ENCODE peak calls at places on chromosomes 1 and 21, in four cellular contexts. Y is IMR-90, R is endothelial cell of umbilical vein, C is GM12878. X is an unnamed sample.

GRCh38 chr1:40633563-40634376 is 31.7 kb downstream of the RIMS3 start:
- DNase-seq in Y (no peak), R (no peak), C (no peak), X (peak; percentile 74)

GRCh38 chr1:218424528-218424927 is 79.4 kb downstream of the TGFB2 start:
- DNase-seq in R (no peak), Y (no peak), C (no peak), X (no peak)

GRCh38 chr21:16865612-16866011 is 647.2 kb upstream of the CXADR start:
- DNase-seq in R (no peak), Y (peak; percentile 1), C (no peak), X (no peak)

GRCh38 chr1:172929006-172929405 is 121.7 kb downstream of the TNFSF18 start:
- DNase-seq in R (no peak), C (no peak), Y (peak; percentile 87), X (no peak)

GRCh38 chr1:116516631-116517030 is 54.2 kb downstream of the CD58 start:
- DNase-seq in C (no peak), Y (no peak), R (no peak), X (no peak)

GRCh38 chr1:57340361-57341192 is 83.3 kb downstream of the DAB1 start:
- DNase-seq in R (no peak), Y (no peak), C (no peak), X (no peak)

GRCh38 chr21:37868896-37869295 is 47.4 kb downstream of the KCNJ6 start:
- DNase-seq in Y (peak; percentile 67), R (no peak), C (no peak), X (no peak)

GRCh38 chr1:57033222-57034019 is 67.6 kb upstream of the C8B start:
- DNase-seq in R (no peak), C (no peak), Y (no peak), X (no peak)

GRCh38 chr1:197675475-197676324 is 99.6 kb downstream of the DENND1B start:
- DNase-seq in Y (peak; percentile 22), R (no peak), C (no peak), X (no peak)

GRCh38 chr1:226166341-226166740 is 20.2 kb downstream of the ACBD3 start:
- DNase-seq in Y (no peak), C (no peak), R (no peak), X (no peak)

GRCh38 chr1:179121159-179121938 is 39.5 kb downstream of the TOR3A start:
- DNase-seq in C (no peak), Y (peak; percentile 62), R (no peak), X (no peak)

GRCh38 chr1:4684849-4685248 is 30.4 kb downstream of the AJAP1 start:
- DNase-seq in C (no peak), R (no peak), Y (no peak), X (no peak)

GRCh38 chr1:12600335-12600734 is 17.7 kb downstream of the DHRS3 start:
- DNase-seq in R (no peak), C (no peak), Y (no peak), X (no peak)

GRCh38 chr1:82318265-82318664 is 517.5 kb downstream of the ADGRL2 start:
- DNase-seq in R (no peak), Y (no peak), C (no peak), X (no peak)

GRCh38 chr1:200372885-200373181 is 37.0 kb downstream of the ZNF281 start:
- DNase-seq in C (no peak), R (no peak), Y (no peak), X (no peak)

GRCh38 chr1:22249928-22250680 is 107.2 kb upstream of the WNT4 start:
- DNase-seq in Y (no peak), R (no peak), C (no peak), X (no peak)

GRCh38 chr1:223731076-223731770 is 18.9 kb downstream of the CAPN2 start:
- DNase-seq in Y (peak; percentile 78), R (peak; percentile 81), C (no peak), X (no peak)

GRCh38 chr1:116580446-116581322 is 9.9 kb upstream of the CD58 start:
- DNase-seq in C (no peak), Y (no peak), R (no peak), X (no peak)

GRCh38 chr1:35505911-35506798 is 51.0 kb downstream of the KIAA0319L start:
- DNase-seq in Y (peak; percentile 59), R (peak; percentile 98), C (peak; percentile 95), X (peak; percentile 55)

GRCh38 chr1:211493865-211494653 is 2.1 kb upstream of the RD3 start:
- DNase-seq in C (no peak), R (no peak), Y (no peak), X (no peak)

GRCh38 chr1:229557913-229558414 is 543 bp downstream of the ABCB10 start:
- DNase-seq in R (peak; percentile 28), Y (no peak), C (no peak), X (peak; percentile 70)

GRCh38 chr1:2784854-2785630 is 16.5 kb downstream of the TTC34 start:
- DNase-seq in Y (no peak), C (no peak), R (no peak), X (no peak)

GRCh38 chr1:29496701-29497100 is 260.4 kb downstream of the PTPRU start:
- DNase-seq in C (no peak), R (no peak), Y (no peak), X (no peak)

GRCh38 chr1:6178751-6179563 is 1.2 kb downstream of the CHD5 start:
- DNase-seq in C (no peak), Y (no peak), R (no peak), X (no peak)

GRCh38 chr1:18874600-18874999 is 15.1 kb upstream of the TAS1R2 start:
- DNase-seq in R (no peak), C (no peak), Y (no peak), X (no peak)

GRCh38 chr21:41360072-41360821 is 1.6 kb upstream of the MX2 start:
- DNase-seq in Y (peak; percentile 26), R (no peak), C (no peak), X (no peak)
- TF ChIP-seq FOS in Y (no peak), R (no peak), C (no peak), X (no peak)

GRCh38 chr1:25875154-25875855 is at the start of gene PAQR7:
- DNase-seq in R (peak; percentile 70), Y (peak; percentile 70), C (no peak), X (peak; percentile 97)
- TF ChIP-seq FOS in R (no peak), Y (no peak), C (no peak), X (no peak)

GRCh38 chr1:205676002-205676401 is 4.3 kb downstream of the SLC45A3 start:
- DNase-seq in R (no peak), C (no peak), Y (no peak), X (no peak)
- TF ChIP-seq FOS in R (no peak), C (no peak), Y (no peak), X (no peak)

DNA sequence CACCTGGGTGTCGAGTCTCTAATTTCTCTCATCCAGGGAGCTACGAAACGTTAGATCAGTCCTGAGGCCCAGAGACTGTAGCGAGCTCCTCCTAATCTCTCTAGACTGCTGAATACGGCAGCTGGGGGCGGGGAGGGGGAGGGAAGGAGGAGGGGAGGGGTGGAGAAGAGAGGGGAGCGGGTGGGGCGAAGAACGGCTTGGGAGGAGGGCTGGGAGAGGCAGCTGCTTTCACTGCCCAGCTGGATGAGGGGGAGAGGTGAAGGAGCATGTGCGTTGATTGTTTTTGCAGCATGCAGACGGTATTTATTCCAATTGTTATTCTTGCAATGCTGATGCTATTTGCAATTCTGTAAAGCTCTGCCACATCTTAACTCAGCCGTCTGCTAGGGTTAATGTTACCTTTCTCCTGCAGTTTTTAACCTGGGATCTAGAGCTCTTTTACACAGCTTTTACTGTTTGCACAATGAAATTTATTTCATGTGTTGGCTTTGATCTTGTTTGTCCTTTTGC is 790 bp downstream of the DNAJC6 start:
- DNase-seq in C (no peak), Y (no peak), R (no peak), X (peak; percentile 77)
- TF ChIP-seq FOS in C (no peak), Y (no peak), R (no peak), X (no peak)

GRCh38 chr1:43348809-43349593 is 9.8 kb upstream of the CDC20 start:
- DNase-seq in C (no peak), Y (no peak), R (peak; percentile 53), X (peak; percentile 37)
- TF ChIP-seq FOS in C (no peak), Y (no peak), R (no peak), X (no peak)

DNA sequence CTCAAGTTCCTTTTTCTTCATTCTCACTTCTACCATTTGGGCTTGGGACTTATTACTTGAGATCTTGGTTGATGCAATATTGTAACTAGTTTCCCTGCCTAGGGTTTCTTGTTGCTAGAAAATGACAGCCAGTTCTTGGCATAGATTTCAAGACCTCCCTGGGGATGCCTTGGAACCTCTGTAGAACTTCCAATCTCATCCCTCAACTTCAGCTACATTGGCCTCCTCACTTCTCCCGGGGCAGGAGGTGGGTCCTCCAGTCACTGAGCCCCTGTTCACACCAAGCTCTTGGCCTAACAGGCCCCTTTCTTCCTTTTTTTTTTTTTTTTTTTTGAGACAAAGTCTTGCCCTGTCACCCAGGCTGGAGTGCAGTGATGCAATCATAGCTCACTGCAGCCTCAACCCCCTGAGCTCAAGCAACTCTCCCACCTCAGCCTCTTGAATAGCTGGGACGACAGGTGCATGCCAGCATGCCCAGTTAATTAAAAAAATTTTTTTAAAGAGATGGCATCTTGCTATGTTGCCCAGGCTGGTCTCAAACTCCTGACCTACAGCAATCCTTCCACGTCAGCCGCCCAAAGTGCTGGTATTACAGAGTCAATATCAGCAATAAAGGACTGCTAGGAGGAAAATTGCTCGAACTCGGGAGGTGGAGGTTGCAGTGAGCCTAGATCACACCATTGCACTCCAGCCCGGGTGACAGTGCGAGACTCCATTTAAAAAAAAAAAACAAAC is 33.1 kb downstream of the MAP3K7CL start:
- DNase-seq in C (no peak), Y (no peak), R (no peak), X (no peak)
- TF ChIP-seq FOS in C (no peak), Y (no peak), R (no peak), X (no peak)

GRCh38 chr1:205065666-205066065 is 18.6 kb downstream of the TMEM81 start:
- DNase-seq in C (no peak), R (no peak), Y (no peak), X (no peak)
- TF ChIP-seq FOS in C (no peak), R (no peak), Y (no peak), X (no peak)

DNA sequence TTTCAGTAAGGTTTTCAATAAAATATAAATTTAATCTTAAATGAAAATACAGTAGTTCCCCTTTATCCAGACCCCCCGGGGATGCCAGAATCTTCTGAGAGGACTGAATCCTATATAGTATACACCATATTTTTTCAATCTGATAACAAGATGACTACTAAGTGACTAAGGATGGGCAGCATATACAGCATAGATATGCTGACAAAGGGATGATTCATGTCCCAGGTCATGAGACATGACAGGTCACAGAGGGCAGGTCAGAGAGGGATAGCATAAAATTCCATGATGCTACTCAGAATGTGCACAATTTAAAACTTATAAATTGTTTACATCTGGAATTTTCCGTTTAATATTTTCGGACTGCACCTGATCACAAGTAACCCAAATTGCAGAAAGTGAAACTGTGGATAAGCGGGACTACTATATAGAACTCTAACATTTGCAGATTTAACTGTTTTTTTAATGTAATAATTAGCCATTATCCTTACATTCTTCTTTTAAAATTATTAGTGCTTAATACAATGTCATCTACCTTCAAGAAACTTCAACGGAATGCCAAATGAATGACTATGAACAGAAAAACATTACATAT is 48.8 kb downstream of the LRRC40 start:
- DNase-seq in C (no peak), R (no peak), Y (peak; percentile 48), X (peak; percentile 58)
- TF ChIP-seq FOS in C (no peak), R (peak; percentile 42), Y (no peak), X (peak; percentile 71)

GRCh38 chr1:111274653-111275052 is 16.0 kb upstream of the CHIA start:
- DNase-seq in R (no peak), C (no peak), Y (no peak), X (no peak)

GRCh38 chr1:111272081-111272480 is 18.6 kb upstream of the CHIA start:
- DNase-seq in Y (no peak), C (no peak), R (no peak), X (no peak)

GRCh38 chr1:111275780-111276433 is 14.7 kb upstream of the CHIA start:
- DNase-seq in R (no peak), Y (no peak), C (no peak), X (no peak)

GRCh38 chr1:111271464-111271801 is 19.2 kb upstream of the CHIA start:
- DNase-seq in C (no peak), R (no peak), Y (no peak), X (no peak)

GRCh38 chr1:111275079-111275478 is 15.6 kb upstream of the CHIA start:
- DNase-seq in Y (peak; percentile 31), C (no peak), R (no peak), X (no peak)
- TF ChIP-seq FOS in Y (no peak), C (no peak), R (no peak), X (no peak)